ENCODE peak calls at places on chromosomes 6 and 20, in five cellular contexts. One of them, this sample, is unnamed.

GRCh38 chr20:32123088-32123487 is 13.6 kb downstream of the TM9SF4 start:
- DNase-seq in NCI-H1105 treated with DMSO at 0.1 percent for 48 hours: no peak
- DNase-seq in C1 segment of cervical spinal cord: no peak
- DNase-seq in SK-N-SH: no peak
- DNase-seq in activated CD4-positive, alpha-beta T cell treated with anti-CD3 and anti-CD28 coated beads for 36 hours: no peak
- DNase-seq in this sample: no peak

GRCh38 chr20:49245921-49246740 is 26.9 kb downstream of the DDX27 start:
- DNase-seq in NCI-H1105 treated with DMSO at 0.1 percent for 48 hours: peak; percentile 72
- DNase-seq in SK-N-SH: peak; percentile 68
- DNase-seq in C1 segment of cervical spinal cord: peak; percentile 37
- DNase-seq in activated CD4-positive, alpha-beta T cell treated with anti-CD3 and anti-CD28 coated beads for 36 hours: peak; percentile 37
- DNase-seq in this sample: no peak

GRCh38 chr20:46312945-46313861 is 4.9 kb upstream of the CDH22 start:
- DNase-seq in NCI-H1105 treated with DMSO at 0.1 percent for 48 hours: no peak
- DNase-seq in C1 segment of cervical spinal cord: no peak
- DNase-seq in SK-N-SH: no peak
- DNase-seq in activated CD4-positive, alpha-beta T cell treated with anti-CD3 and anti-CD28 coated beads for 36 hours: no peak
- DNase-seq in this sample: no peak

GRCh38 chr6:66851930-66852329 is 1144.9 kb upstream of the EYS start:
- DNase-seq in NCI-H1105 treated with DMSO at 0.1 percent for 48 hours: no peak
- DNase-seq in activated CD4-positive, alpha-beta T cell treated with anti-CD3 and anti-CD28 coated beads for 36 hours: no peak
- DNase-seq in C1 segment of cervical spinal cord: no peak
- DNase-seq in SK-N-SH: no peak
- DNase-seq in this sample: no peak

GRCh38 chr6:104943781-104944180 is 13.1 kb upstream of the LIN28B start:
- DNase-seq in NCI-H1105 treated with DMSO at 0.1 percent for 48 hours: no peak
- DNase-seq in C1 segment of cervical spinal cord: no peak
- DNase-seq in SK-N-SH: no peak
- DNase-seq in activated CD4-positive, alpha-beta T cell treated with anti-CD3 and anti-CD28 coated beads for 36 hours: peak; percentile 27
- DNase-seq in this sample: no peak

GRCh38 chr20:57255183-57255582 is 11.3 kb downstream of the BMP7 start:
- DNase-seq in SK-N-SH: no peak
- DNase-seq in NCI-H1105 treated with DMSO at 0.1 percent for 48 hours: no peak
- DNase-seq in activated CD4-positive, alpha-beta T cell treated with anti-CD3 and anti-CD28 coated beads for 36 hours: no peak
- DNase-seq in C1 segment of cervical spinal cord: no peak
- DNase-seq in this sample: no peak

GRCh38 chr6:28474441-28475219 is 31.3 kb upstream of the ZSCAN23 start:
- DNase-seq in NCI-H1105 treated with DMSO at 0.1 percent for 48 hours: peak; percentile 63
- DNase-seq in C1 segment of cervical spinal cord: no peak
- DNase-seq in SK-N-SH: peak; percentile 39
- DNase-seq in activated CD4-positive, alpha-beta T cell treated with anti-CD3 and anti-CD28 coated beads for 36 hours: peak; percentile 39
- DNase-seq in this sample: peak; percentile 58

GRCh38 chr6:16473908-16474791 is 235.8 kb downstream of the GMPR start:
- DNase-seq in activated CD4-positive, alpha-beta T cell treated with anti-CD3 and anti-CD28 coated beads for 36 hours: peak; percentile 32
- DNase-seq in C1 segment of cervical spinal cord: no peak
- DNase-seq in NCI-H1105 treated with DMSO at 0.1 percent for 48 hours: no peak
- DNase-seq in SK-N-SH: no peak
- DNase-seq in this sample: no peak

GRCh38 chr6:72941751-72942150 is 283.5 kb downstream of the KHDC1L start:
- DNase-seq in SK-N-SH: no peak
- DNase-seq in NCI-H1105 treated with DMSO at 0.1 percent for 48 hours: peak; percentile 90
- DNase-seq in activated CD4-positive, alpha-beta T cell treated with anti-CD3 and anti-CD28 coated beads for 36 hours: no peak
- DNase-seq in C1 segment of cervical spinal cord: no peak
- DNase-seq in this sample: no peak